ENCODE peak calls at places on chromosomes 11 and 22, in six cellular contexts. N is fibroblast of mammary gland, L is brain microvascular endothelial cell, Z is H7, H is left ventricle myocardium inferior, P is WERI-Rb-1. E is an unnamed sample.

GRCh38 chr11:32713496-32713895 is 81.0 kb downstream of the CCDC73 start:
- DNase-seq in N (peak; percentile 11), L (no peak), P (no peak), H (no peak), Z (no peak), E (no peak)

GRCh38 chr11:74696488-74696887 is 34.7 kb downstream of the CHRDL2 start:
- DNase-seq in H (no peak), Z (peak; percentile 34), P (no peak), N (no peak), L (no peak), E (no peak)

GRCh38 chr22:49789289-49790141 is 38.2 kb downstream of the BRD1 start:
- DNase-seq in Z (peak; percentile 74), H (peak; percentile 65), P (no peak), N (peak; percentile 55), L (no peak), E (peak; percentile 62)

GRCh38 chr11:11070976-11071375 is 213.1 kb upstream of the ZBED5 start:
- DNase-seq in N (no peak), P (no peak), Z (no peak), H (no peak), L (no peak), E (no peak)

GRCh38 chr11:88359529-88359928 is 22.0 kb upstream of the CTSC start:
- DNase-seq in N (no peak), P (no peak), L (no peak), Z (no peak), H (no peak), E (peak; percentile 60)

GRCh38 chr22:17492247-17492646 is 71.1 kb upstream of the SLC25A18 start:
- DNase-seq in N (no peak), P (no peak), H (peak; percentile 21), L (no peak), Z (no peak), E (no peak)

GRCh38 chr11:206516-207212 is 535 bp downstream of the BET1L start:
- DNase-seq in N (peak; percentile 16), L (no peak), P (no peak), H (no peak), Z (peak; percentile 71), E (no peak)

GRCh38 chr22:18909556-18909955 is 3.4 kb downstream of the DGCR6 start:
- DNase-seq in H (no peak), Z (no peak), P (no peak), L (no peak), N (no peak), E (no peak)

GRCh38 chr22:33958741-33959140 is 38.5 kb upstream of the LARGE1 start:
- DNase-seq in H (no peak), Z (no peak), P (no peak), L (no peak), N (no peak), E (no peak)

GRCh38 chr11:12914401-12914912 is 94.7 kb upstream of the RASSF10 start:
- DNase-seq in L (no peak), P (peak; percentile 31), Z (peak; percentile 88), N (peak; percentile 55), H (peak; percentile 75), E (no peak)

GRCh38 chr11:30422828-30423648 is 100.1 kb downstream of the ARL14EP start:
- DNase-seq in H (no peak), P (no peak), Z (peak; percentile 22), N (no peak), L (no peak), E (no peak)

GRCh38 chr22:37892566-37893338 is 13.3 kb upstream of the MICALL1 start:
- DNase-seq in H (peak; percentile 75), N (no peak), Z (no peak), P (no peak), L (no peak), E (no peak)

GRCh38 chr11:126060651-126061220 is 1.9 kb downstream of the CDON start:
- DNase-seq in H (no peak), P (no peak), N (no peak), L (no peak), Z (no peak), E (no peak)
- H3K4me3 ChIP-seq in H (peak overlapping the region; percentile 82), P (no peak overlapping the region), N (no peak overlapping the region), L (no peak overlapping the region), Z (no peak overlapping the region), E (no peak overlapping the region)

DNA sequence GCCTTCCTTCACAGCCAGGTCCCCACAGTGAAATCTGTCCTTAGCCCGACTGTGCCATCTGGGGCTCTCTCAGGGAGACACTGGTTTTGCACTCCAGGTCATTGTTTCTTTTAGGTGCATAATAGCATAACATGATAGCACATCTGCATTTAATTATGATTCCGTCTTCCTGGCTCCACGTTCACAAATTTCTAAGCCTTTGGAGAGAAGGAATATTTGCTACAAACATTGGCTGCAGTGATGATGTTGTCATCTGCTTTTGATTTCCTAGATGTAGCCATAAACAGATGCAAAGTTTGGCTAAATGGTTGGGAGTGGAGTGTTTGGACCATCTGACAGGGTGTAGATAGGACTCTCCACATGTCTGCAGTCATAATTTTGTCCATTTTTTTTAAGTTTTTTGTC is 12.0 kb upstream of the CAT start:
- DNase-seq in P (no peak), L (no peak), H (no peak), N (peak; percentile 96), Z (no peak), E (no peak)
- H3K4me3 ChIP-seq in P (no peak overlapping the region), L (no peak overlapping the region), H (no peak overlapping the region), N (no peak overlapping the region), Z (no peak overlapping the region), E (no peak overlapping the region)

GRCh38 chr11:62125881-62126280 is 2.1 kb downstream of the INCENP start:
- DNase-seq in N (no peak), P (no peak), Z (peak; percentile 9), L (no peak), H (no peak), E (no peak)
- H3K4me3 ChIP-seq in N (no peak overlapping the region), P (no peak overlapping the region), Z (no peak overlapping the region), L (no peak overlapping the region), H (no peak overlapping the region), E (peak overlapping the region; percentile 99)

DNA sequence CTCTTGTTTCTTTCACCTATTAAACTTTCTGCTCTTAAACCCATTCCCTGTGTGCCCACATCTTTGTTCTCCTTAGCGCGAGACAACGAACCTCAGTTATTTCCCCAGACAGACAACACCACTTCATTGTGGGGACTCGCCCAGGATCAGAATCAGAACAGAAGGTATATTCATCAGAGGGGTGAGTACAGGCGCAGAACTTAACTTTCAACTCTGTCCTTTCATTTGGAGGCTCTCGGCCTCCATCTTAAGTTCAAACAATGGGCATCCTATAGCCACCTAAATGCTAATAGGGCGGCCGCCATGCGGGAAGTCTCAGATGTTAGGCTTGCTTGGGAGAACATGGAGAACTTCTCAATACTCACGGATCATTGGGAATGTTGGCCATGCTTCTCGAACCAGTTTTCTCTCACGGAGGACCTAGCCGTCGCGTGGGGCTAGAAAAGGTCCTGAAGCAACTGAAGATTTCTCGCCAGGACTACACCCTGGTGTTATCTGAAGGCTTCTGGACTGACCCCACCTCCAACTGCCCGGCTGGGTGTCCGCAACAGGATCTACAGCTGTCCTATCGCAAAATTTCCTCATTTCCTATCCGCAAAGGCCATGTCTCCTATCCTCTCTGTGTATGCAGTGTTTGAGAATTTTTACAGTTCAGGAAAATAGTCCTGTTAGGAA is 13.4 kb upstream of the HYLS1 start:
- DNase-seq in P (no peak), Z (no peak), H (no peak), N (no peak), L (peak; percentile 1), E (no peak)
- H3K4me3 ChIP-seq in P (no peak overlapping the region), Z (no peak overlapping the region), H (peak overlapping the region; percentile 44), N (peak overlapping the region; percentile 16), L (peak overlapping the region; percentile 44), E (no peak overlapping the region)

GRCh38 chr11:68908273-68908672 is 4.6 kb downstream of the IGHMBP2 start:
- DNase-seq in L (no peak), H (no peak), N (no peak), Z (no peak), P (no peak), E (no peak)

GRCh38 chr11:68913188-68913587 is 9.5 kb downstream of the IGHMBP2 start:
- DNase-seq in L (no peak), Z (no peak), P (no peak), N (no peak), H (no peak), E (no peak)

GRCh38 chr11:68912254-68912653 is 8.6 kb downstream of the IGHMBP2 start:
- DNase-seq in L (peak; percentile 29), P (no peak), H (no peak), Z (no peak), N (peak; percentile 58), E (no peak)

GRCh38 chr11:68914761-68915160 is 11.1 kb downstream of the IGHMBP2 start:
- DNase-seq in Z (peak; percentile 22), L (no peak), H (no peak), N (no peak), P (no peak), E (no peak)

DNA sequence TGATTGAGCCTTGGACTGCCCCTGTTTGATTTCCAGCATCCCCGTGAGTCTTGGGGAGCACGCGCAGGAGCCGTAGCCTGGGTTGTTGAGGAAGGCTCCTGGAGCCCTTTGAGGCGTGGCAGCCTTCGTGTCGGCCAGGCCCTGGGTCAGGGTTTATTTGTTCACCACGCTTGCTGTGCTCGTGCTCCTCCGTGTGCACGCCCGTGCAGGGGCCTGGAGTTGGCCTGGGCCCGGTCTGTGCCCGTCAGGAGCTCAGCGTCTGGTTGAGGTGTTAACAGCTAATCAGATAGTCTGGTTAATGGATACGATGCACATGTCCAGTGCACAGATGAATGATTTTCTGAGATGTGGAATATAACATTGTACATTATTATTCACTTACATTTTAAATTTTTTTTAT is 8.0 kb downstream of the IGHMBP2 start:
- DNase-seq in Z (no peak), H (no peak), L (no peak), P (no peak), N (no peak), E (no peak)
- H3K4me3 ChIP-seq in Z (no peak overlapping the region), H (no peak overlapping the region), L (no peak overlapping the region), P (no peak overlapping the region), N (no peak overlapping the region), E (no peak overlapping the region)

DNA sequence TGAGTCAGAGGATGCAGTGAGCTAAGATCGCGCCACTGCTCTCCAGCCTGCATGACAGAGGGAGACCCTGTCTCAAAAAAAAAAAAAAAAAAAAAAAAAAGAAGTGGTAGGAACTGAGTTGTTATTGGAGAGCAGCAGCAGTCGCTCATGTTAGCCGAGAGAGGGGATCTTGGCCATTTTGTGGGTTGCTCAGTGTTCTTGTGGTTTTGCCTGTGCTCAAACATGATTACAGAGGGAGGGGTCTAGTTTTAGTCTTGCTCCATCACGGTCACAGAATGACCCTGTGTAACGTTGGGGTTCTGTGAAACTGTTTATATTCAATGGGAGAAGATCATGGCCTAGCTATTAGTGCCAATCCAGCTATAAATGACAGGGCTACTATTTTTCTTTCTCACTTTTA is 1.9 kb downstream of the DPAGT1 start:
- DNase-seq in L (no peak), N (no peak), P (no peak), H (no peak), Z (no peak), E (no peak)
- H3K4me3 ChIP-seq in L (no peak overlapping the region), N (no peak overlapping the region), P (no peak overlapping the region), H (no peak overlapping the region), Z (no peak overlapping the region), E (no peak overlapping the region)

DNA sequence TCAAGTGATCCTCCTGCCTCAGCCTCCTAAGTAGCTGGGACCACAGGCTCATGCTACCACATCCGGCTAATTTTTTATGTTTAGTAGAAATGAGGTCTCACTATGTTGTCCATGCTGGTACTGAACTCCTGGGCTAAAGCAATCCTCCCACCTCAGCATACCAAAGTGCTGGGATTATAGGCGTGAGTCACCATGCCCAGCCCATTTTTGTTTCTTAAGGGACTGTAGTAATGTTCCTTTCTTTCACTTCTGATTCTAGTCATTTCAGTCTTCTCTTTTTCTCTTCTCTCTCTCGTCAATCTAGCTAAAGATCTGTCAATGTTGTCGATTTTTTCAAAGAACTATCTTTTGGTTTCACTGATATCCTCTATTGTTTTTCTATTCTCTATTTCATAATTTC is 111.0 kb upstream of the APOA1 start:
- DNase-seq in H (no peak), N (peak; percentile 43), P (no peak), L (peak; percentile 54), Z (no peak), E (no peak)
- H3K4me3 ChIP-seq in H (no peak overlapping the region), N (no peak overlapping the region), P (no peak overlapping the region), L (no peak overlapping the region), Z (no peak overlapping the region), E (no peak overlapping the region)

E was measured in Jurkat, Clone E6-1.